ENCODE peak calls at places on chromosomes 13 and 19, in five cellular contexts. U is ascending aorta, L is tibial nerve, R is heart right ventricle, W is Caco-2. C is an unnamed sample. For H3K4me1, the result is how much of the 10 kb centered on the place peaks cover.

GRCh38 chr13:83691966-83692365 is 190.3 kb downstream of the SLITRK1 start:
- DNase-seq in U (no peak), L (no peak), R (no peak), W (no peak), C (no peak)

GRCh38 chr19:6772028-6772865 is at the start of gene VAV1:
- DNase-seq in U (peak), L (no peak), R (peak), W (no peak), C (peak)

GRCh38 chr19:47819841-47820244 is 1.9 kb upstream of the CRX start:
- DNase-seq in U (no peak), L (no peak), R (no peak), W (no peak), C (no peak)

GRCh38 chr19:55418185-55418584 is 10.6 kb upstream of the UBE2S start:
- DNase-seq in U (no peak), L (no peak), R (peak), W (peak), C (no peak)

GRCh38 chr13:23692816-23693215 is 122.6 kb downstream of the TNFRSF19 start:
- DNase-seq in U (no peak), L (no peak), R (no peak), W (no peak), C (no peak)

GRCh38 chr13:27960362-27961226 is 8.5 kb downstream of the CDX2 start:
- DNase-seq in U (no peak), L (no peak), R (peak), W (peak), C (peak)

GRCh38 chr19:6402058-6402457 is 9.1 kb upstream of the GTF2F1 start:
- DNase-seq in U (no peak), L (no peak), R (no peak), W (no peak), C (no peak)

GRCh38 chr13:61275251-61275650 is 140.4 kb downstream of the PCDH20 start:
- DNase-seq in U (no peak), L (no peak), R (no peak), W (no peak), C (no peak)

GRCh38 chr13:113765241-113765910 is 6.3 kb downstream of the TMEM255B start:
- DNase-seq in U (no peak), L (no peak), R (no peak), W (no peak), C (no peak)

GRCh38 chr19:51354742-51355148 is 11.4 kb downstream of the ETFB start:
- DNase-seq in U (no peak), L (no peak), R (no peak), W (peak), C (no peak)

GRCh38 chr19:27887946-27888345 is 1325.0 kb downstream of the UQCRFS1 start:
- DNase-seq in U (no peak), L (no peak), R (no peak), W (no peak), C (no peak)
- TF ChIP-seq CTCF in U (no peak), L (no peak), R (no peak), W (no peak), C (no peak)

GRCh38 chr13:22561581-22561980 is 619.2 kb upstream of the SGCG start:
- DNase-seq in U (no peak), L (no peak), R (no peak), W (no peak), C (no peak)
- H3K4me1 ChIP-seq in U (under half), L (under half), R (under half), W (under half), C (under half)

GRCh38 chr13:53159439-53159838 is 130.8 kb downstream of the OLFM4 start:
- DNase-seq in U (no peak), L (no peak), R (no peak), W (no peak), C (no peak)
- TF ChIP-seq CTCF in U (no peak), L (no peak), R (no peak), W (no peak), C (no peak)

GRCh38 chr13:81986308-81986707 is 1645.4 kb upstream of the SPRY2 start:
- DNase-seq in U (no peak), L (no peak), R (no peak), W (no peak), C (no peak)
- H3K4me1 ChIP-seq in U (under half), L (under half), R (under half), W (under half), C (under half)

DNA sequence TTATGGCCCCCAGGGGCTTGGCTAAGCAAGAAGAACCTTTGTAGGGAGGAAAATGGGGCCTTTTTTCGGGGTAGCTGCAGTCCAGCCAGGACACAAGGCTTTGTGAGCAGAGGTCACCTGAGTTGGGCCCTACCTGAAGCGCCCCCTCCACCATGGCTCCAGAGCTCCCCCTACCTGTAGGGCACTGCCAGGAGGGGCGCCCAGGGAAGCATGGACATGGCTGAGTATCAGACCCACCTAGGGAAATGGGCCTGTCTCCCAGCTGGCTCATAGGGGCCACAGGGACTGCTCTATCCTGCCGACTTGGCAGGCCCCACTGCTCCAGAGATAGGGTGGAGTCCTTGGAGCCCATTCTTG is 9.0 kb upstream of the CEBPA start:
- DNase-seq in U (no peak), L (no peak), R (no peak), W (peak), C (peak)
- TF ChIP-seq CTCF in U (no peak), L (no peak), R (no peak), W (peak), C (peak)

C was measured in right lobe of liver.